ENCODE peak calls at places on chromosomes 4 and X, in nine cellular contexts. D is A549, Y is neural progenitor cell, V is Calu3, U is epithelial cell of esophagus, T is AG09309, W is type B pancreatic cell, C is mucosa of descending colon, J is left lung. N is an unnamed sample.

GRCh38 chr4:1300466-1301455 is 11.1 kb downstream of the MAEA start:
- DNase-seq in W (no peak), V (no peak), T (peak; percentile 43), C (peak; percentile 76), Y (no peak), J (peak; percentile 85), D (no peak), U (peak; percentile 98), N (no peak)

GRCh38 chr4:82381235-82381634 is 7.4 kb upstream of the HNRNPD start:
- DNase-seq in U (no peak), V (no peak), C (no peak), T (no peak), D (peak; percentile 28), Y (no peak), J (no peak), W (no peak), N (no peak)

GRCh38 chrX:107324493-107325310 is 118.3 kb downstream of the DNAAF6 start:
- DNase-seq in Y (peak; percentile 89), U (peak; percentile 52), V (peak; percentile 18), J (peak; percentile 35), T (no peak), W (peak; percentile 75), D (peak; percentile 41), C (peak; percentile 52), N (peak; percentile 95)

GRCh38 chr4:38189445-38189844 is 229.2 kb downstream of the PTTG2 start:
- DNase-seq in J (no peak), U (peak; percentile 84), T (peak; percentile 18), W (no peak), V (peak; percentile 59), D (peak; percentile 74), Y (no peak), C (no peak), N (no peak)

GRCh38 chrX:112233164-112233563 is 150.6 kb upstream of the TRPC5 start:
- DNase-seq in C (no peak), U (no peak), J (no peak), W (no peak), Y (no peak), T (no peak), V (no peak), D (no peak), N (no peak)

GRCh38 chrX:45771114-45771513 is 570.4 kb upstream of the DIPK2B start:
- DNase-seq in Y (no peak), W (no peak), D (peak; percentile 82), V (peak; percentile 45), C (no peak), U (peak; percentile 90), T (peak; percentile 92), J (peak; percentile 42), N (no peak)

GRCh38 chr4:133149932-133150642 is 993 bp downstream of the PCDH10 start:
- DNase-seq in Y (no peak), T (no peak), C (no peak), W (peak; percentile 20), U (no peak), D (no peak), V (no peak), J (no peak), N (peak; percentile 26)

GRCh38 chr4:7459471-7459870 is 24.7 kb upstream of the PSAPL1 start:
- DNase-seq in D (no peak), C (no peak), Y (no peak), T (no peak), V (no peak), U (no peak), W (no peak), J (no peak), N (no peak)

GRCh38 chr4:7766661-7767345 is 172.9 kb downstream of the AFAP1 start:
- DNase-seq in D (no peak), W (no peak), T (no peak), U (no peak), Y (no peak), V (no peak), J (no peak), C (no peak), N (no peak)

GRCh38 chrX:52420824-52421443 is 52.1 kb downstream of the XAGE2 start:
- DNase-seq in C (no peak), V (no peak), U (no peak), W (no peak), J (no peak), Y (no peak), D (no peak), T (peak; percentile 39), N (no peak)

GRCh38 chrX:2898861-2899512 is 30.2 kb downstream of the ARSD start:
- DNase-seq in D (no peak), V (peak; percentile 68), C (no peak), J (no peak), Y (no peak), T (no peak), W (no peak), U (peak; percentile 71), N (no peak)

GRCh38 chrX:2901367-2902036 is 27.6 kb downstream of the ARSD start:
- DNase-seq in W (no peak), J (no peak), Y (no peak), V (no peak), D (peak; percentile 39), T (no peak), C (no peak), U (no peak), N (no peak)

GRCh38 chrX:2907295-2907694 is 21.8 kb downstream of the ARSD start:
- DNase-seq in C (no peak), U (no peak), W (no peak), Y (no peak), V (no peak), T (no peak), D (no peak), J (no peak), N (no peak)

GRCh38 chrX:2902841-2903240 is 26.3 kb downstream of the ARSD start:
- DNase-seq in V (no peak), T (no peak), Y (no peak), W (no peak), C (no peak), J (no peak), D (no peak), U (no peak), N (no peak)

GRCh38 chrX:2903366-2903765 is 25.8 kb downstream of the ARSD start:
- DNase-seq in W (no peak), T (no peak), V (no peak), C (no peak), D (peak; percentile 20), U (no peak), J (no peak), Y (no peak), N (no peak)
- TF ChIP-seq CTCF in W (peak; percentile 22), T (no peak), V (no peak), C (no peak), D (no peak), U (no peak), J (no peak), Y (no peak), N (peak; percentile 46)

GRCh38 chrX:40552768-40553167 is 28.0 kb upstream of the ATP6AP2 start:
- DNase-seq in C (no peak), U (peak; percentile 4), J (no peak), W (no peak), D (peak; percentile 24), V (peak; percentile 8), T (no peak), Y (peak; percentile 21), N (no peak)
- TF ChIP-seq CTCF in C (no peak), U (peak; percentile 29), J (no peak), W (peak; percentile 39), D (peak; percentile 34), V (no peak), T (peak; percentile 34), Y (peak; percentile 40), N (no peak)

DNA sequence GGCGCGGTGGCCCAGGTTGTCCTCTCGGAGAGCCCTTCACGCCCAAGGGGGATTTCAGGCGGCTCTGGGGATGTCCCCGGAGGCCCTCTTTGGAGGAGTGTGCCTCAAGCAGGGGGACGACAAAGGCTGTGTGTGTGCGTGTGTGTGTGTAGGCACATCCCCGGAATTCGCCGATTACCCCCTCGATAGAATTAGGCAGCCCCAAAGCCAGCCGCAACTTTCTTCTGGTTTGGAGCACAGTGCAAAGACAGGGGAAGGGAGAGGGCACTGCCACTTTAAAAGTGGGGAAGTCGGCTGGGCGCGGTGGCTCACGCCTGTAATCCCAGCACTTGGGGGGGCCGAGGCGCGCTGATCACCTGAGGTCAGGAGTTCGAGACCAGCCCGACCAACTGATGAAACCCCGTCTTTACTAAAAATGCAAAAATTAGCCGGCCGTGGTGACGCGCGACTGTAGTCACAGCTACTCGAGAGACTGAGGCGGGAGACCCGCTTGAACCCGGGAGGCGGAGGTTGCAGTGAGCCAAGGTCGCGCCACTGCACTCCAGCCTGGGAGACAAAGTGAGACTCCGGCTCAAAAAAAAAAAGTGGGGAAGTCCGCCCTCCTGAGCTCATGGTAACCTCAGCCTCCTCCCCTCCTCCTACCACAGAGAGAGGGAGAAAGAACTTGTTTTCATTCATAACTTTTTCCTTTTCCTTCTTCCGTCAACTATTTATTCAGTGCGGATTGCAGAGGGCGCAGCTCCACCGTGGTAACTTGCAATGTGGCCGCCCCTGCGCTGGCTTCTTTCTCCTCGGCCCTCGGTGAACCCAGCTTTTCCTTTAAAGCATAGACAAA is 2.4 kb downstream of the SPRY1 start:
- DNase-seq in Y (peak; percentile 79), J (peak; percentile 64), C (peak; percentile 78), D (peak; percentile 66), T (no peak), V (peak; percentile 49), U (peak; percentile 68), W (peak; percentile 74), N (peak; percentile 45)
- TF ChIP-seq CTCF in Y (peak; percentile 33), J (no peak), C (no peak), D (peak; percentile 34), T (peak; percentile 39), V (no peak), U (peak; percentile 1), W (peak; percentile 19), N (peak; percentile 20)

DNA sequence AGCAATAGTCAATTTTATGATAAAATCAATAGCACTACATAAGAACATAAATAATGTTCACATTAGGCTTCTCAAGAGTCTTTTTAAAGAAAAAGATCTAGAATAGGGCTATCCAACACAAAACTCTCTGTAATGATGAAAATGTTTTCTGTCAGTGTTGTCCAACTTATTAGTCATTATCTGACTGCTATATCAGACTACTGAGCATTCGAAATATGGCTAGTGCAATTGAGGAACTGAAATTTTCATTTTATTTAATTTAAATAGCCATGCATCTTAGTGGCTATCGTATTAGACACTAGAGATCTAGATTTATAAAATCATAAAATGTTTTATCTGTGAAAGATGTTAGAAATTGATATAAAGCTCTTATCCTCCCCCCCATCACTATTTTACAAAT is 26.0 kb downstream of the PARM1 start:
- DNase-seq in V (no peak), C (no peak), J (no peak), Y (no peak), U (no peak), T (no peak), W (no peak), D (no peak), N (no peak)
- TF ChIP-seq CTCF in V (no peak), C (no peak), J (no peak), Y (no peak), U (no peak), T (no peak), W (no peak), D (no peak), N (no peak)

N was measured in H9.